ENCODE peak calls at places on chromosomes 11 and 22, in five cellular contexts. One of them, this sample, is unnamed.

GRCh38 chr11:46367916-46368267 is 13.6 kb upstream of the MDK start:
- DNase-seq in mesenchymal stem cell: no peak
- DNase-seq in H9: no peak
- DNase-seq in neuronal stem cell: no peak
- DNase-seq in H1: no peak
- DNase-seq in this sample: no peak

GRCh38 chr11:131767421-131767820 is 397.0 kb downstream of the NTM start:
- DNase-seq in mesenchymal stem cell: peak
- DNase-seq in H9: no peak
- DNase-seq in neuronal stem cell: no peak
- DNase-seq in H1: no peak
- DNase-seq in this sample: peak

GRCh38 chr11:35305670-35306382 is 113.5 kb downstream of the SLC1A2 start:
- DNase-seq in mesenchymal stem cell: peak
- DNase-seq in H9: peak
- DNase-seq in neuronal stem cell: peak
- DNase-seq in H1: peak
- DNase-seq in this sample: peak

GRCh38 chr11:66224226-66224850 is 44.1 kb upstream of the RAB1B start:
- DNase-seq in mesenchymal stem cell: no peak
- DNase-seq in H9: no peak
- DNase-seq in neuronal stem cell: no peak
- DNase-seq in H1: no peak
- DNase-seq in this sample: no peak

GRCh38 chr11:68120212-68121066 is 749 bp downstream of the CHKA start:
- DNase-seq in mesenchymal stem cell: peak
- DNase-seq in H9: peak
- DNase-seq in neuronal stem cell: peak
- DNase-seq in H1: no peak
- DNase-seq in this sample: peak

GRCh38 chr11:27281740-27282139 is 81.3 kb downstream of the CCDC34 start:
- DNase-seq in mesenchymal stem cell: no peak
- DNase-seq in H9: no peak
- DNase-seq in neuronal stem cell: no peak
- DNase-seq in H1: no peak
- DNase-seq in this sample: no peak

GRCh38 chr11:8642226-8642625 is 40.2 kb downstream of the TRIM66 start:
- DNase-seq in mesenchymal stem cell: no peak
- DNase-seq in H9: no peak
- DNase-seq in neuronal stem cell: no peak
- DNase-seq in H1: no peak
- DNase-seq in this sample: no peak

GRCh38 chr22:19884161-19884953 is 29.7 kb upstream of the GNB1L start:
- DNase-seq in mesenchymal stem cell: no peak
- DNase-seq in H9: no peak
- DNase-seq in neuronal stem cell: no peak
- DNase-seq in H1: no peak
- DNase-seq in this sample: no peak

GRCh38 chr11:109734602-109735001 is 312.6 kb downstream of the C11orf87 start:
- DNase-seq in mesenchymal stem cell: peak
- DNase-seq in H9: no peak
- DNase-seq in neuronal stem cell: no peak
- DNase-seq in H1: no peak
- DNase-seq in this sample: peak

GRCh38 chr11:88042238-88043032 is 132.8 kb downstream of the RAB38 start:
- DNase-seq in mesenchymal stem cell: no peak
- DNase-seq in H9: no peak
- DNase-seq in neuronal stem cell: no peak
- DNase-seq in H1: no peak
- DNase-seq in this sample: no peak

GRCh38 chr11:102422817-102423725 is 29.5 kb downstream of the TMEM123 start:
- DNase-seq in mesenchymal stem cell: no peak
- DNase-seq in H9: no peak
- DNase-seq in neuronal stem cell: no peak
- DNase-seq in H1: no peak
- DNase-seq in this sample: no peak

GRCh38 chr11:16841481-16841880 is 103.0 kb downstream of the C11orf58 start:
- DNase-seq in mesenchymal stem cell: no peak
- DNase-seq in H9: no peak
- DNase-seq in neuronal stem cell: no peak
- DNase-seq in H1: no peak
- DNase-seq in this sample: no peak

GRCh38 chr22:37282385-37282677 is at the start of gene CYTH4:
- DNase-seq in mesenchymal stem cell: no peak
- DNase-seq in H9: no peak
- DNase-seq in neuronal stem cell: no peak
- DNase-seq in H1: no peak
- DNase-seq in this sample: no peak

GRCh38 chr11:67648796-67649613 is 1.5 kb downstream of the ACY3 start:
- DNase-seq in mesenchymal stem cell: no peak
- DNase-seq in H9: no peak
- DNase-seq in neuronal stem cell: no peak
- DNase-seq in H1: no peak
- DNase-seq in this sample: no peak

GRCh38 chr22:44919691-44920090 is 90.1 kb downstream of the PHF21B start:
- DNase-seq in mesenchymal stem cell: no peak
- DNase-seq in H9: no peak
- DNase-seq in neuronal stem cell: no peak
- DNase-seq in H1: no peak
- DNase-seq in this sample: no peak

GRCh38 chr11:134920851-134921608 is 509.0 kb upstream of the B3GAT1 start:
- DNase-seq in mesenchymal stem cell: no peak
- DNase-seq in H9: no peak
- DNase-seq in neuronal stem cell: no peak
- DNase-seq in H1: no peak
- DNase-seq in this sample: no peak

GRCh38 chr22:44130076-44130711 is 50.5 kb upstream of the PARVG start:
- DNase-seq in mesenchymal stem cell: no peak
- DNase-seq in H9: no peak
- DNase-seq in neuronal stem cell: no peak
- DNase-seq in H1: no peak
- DNase-seq in this sample: peak

GRCh38 chr11:88482871-88483301 is 145.3 kb upstream of the CTSC start:
- DNase-seq in mesenchymal stem cell: no peak
- DNase-seq in H9: no peak
- DNase-seq in neuronal stem cell: no peak
- DNase-seq in H1: no peak
- DNase-seq in this sample: peak

DNA sequence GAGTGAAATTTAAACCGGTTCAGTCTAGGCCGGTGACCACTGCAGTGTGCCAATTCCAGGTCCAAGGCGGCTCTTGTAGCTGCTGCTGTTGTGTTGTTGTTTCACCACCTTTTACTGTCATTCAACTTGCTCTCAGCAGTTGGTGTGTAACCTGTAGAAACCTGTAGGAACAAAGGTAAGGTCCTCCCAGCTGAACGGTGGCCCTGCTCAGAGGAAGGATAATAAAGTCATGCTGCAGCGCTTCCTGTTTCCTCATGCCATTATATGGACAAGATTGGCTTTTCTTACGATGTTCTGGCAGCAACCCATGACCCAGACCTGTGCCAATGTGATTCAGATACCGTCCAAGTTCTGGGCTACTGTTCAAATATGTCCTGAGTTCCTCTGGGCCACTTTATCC is 13.4 kb downstream of the FAM181B start:
- DNase-seq in mesenchymal stem cell: no peak
- DNase-seq in H9: no peak
- DNase-seq in neuronal stem cell: no peak
- DNase-seq in H1: no peak
- DNase-seq in this sample: no peak
- H2AFZ ChIP-seq in mesenchymal stem cell: no peak
- H2AFZ ChIP-seq in H9: no peak
- H2AFZ ChIP-seq in neuronal stem cell: peak
- H2AFZ ChIP-seq in H1: peak
- H2AFZ ChIP-seq in this sample: no peak

DNA sequence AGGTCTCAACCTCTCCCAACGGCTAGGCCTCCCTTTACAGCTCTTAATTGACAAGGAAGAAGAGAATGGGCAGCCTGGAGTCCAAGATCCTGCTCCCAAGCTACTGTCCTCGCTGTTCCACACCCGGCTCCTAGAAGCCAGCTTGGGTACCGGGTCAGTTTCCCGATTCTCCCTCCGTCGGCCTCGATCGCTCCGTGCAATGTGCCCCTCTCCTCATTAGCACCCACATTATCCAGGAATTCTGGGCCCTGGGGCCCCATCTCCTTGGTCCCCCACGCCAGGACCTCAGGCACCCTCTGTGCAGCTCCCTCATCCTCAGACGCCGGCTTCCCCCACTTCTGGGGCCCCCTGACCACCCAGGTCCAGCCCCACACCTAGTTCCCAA is 244 bp downstream of the PCSK7 start:
- DNase-seq in mesenchymal stem cell: no peak
- DNase-seq in H9: no peak
- DNase-seq in neuronal stem cell: no peak
- DNase-seq in H1: no peak
- DNase-seq in this sample: no peak
- H4K8ac ChIP-seq in mesenchymal stem cell: peak
- H4K8ac ChIP-seq in H9: no peak
- H4K8ac ChIP-seq in neuronal stem cell: no peak
- H4K8ac ChIP-seq in H1: no peak
- H4K8ac ChIP-seq in this sample: peak

GRCh38 chr22:36049678-36049997 is 21.0 kb upstream of the RBFOX2 start:
- DNase-seq in mesenchymal stem cell: no peak
- DNase-seq in H9: no peak
- DNase-seq in neuronal stem cell: no peak
- DNase-seq in H1: no peak
- DNase-seq in this sample: no peak
- H2AFZ ChIP-seq in mesenchymal stem cell: no peak
- H2AFZ ChIP-seq in H9: no peak
- H2AFZ ChIP-seq in neuronal stem cell: no peak
- H2AFZ ChIP-seq in H1: no peak
- H2AFZ ChIP-seq in this sample: no peak

GRCh38 chr11:23425379-23425778 is 565.1 kb upstream of the CCDC179 start:
- DNase-seq in mesenchymal stem cell: no peak
- DNase-seq in H9: no peak
- DNase-seq in neuronal stem cell: no peak
- DNase-seq in H1: no peak
- DNase-seq in this sample: peak

GRCh38 chr11:23423656-23424055 is 563.4 kb upstream of the CCDC179 start:
- DNase-seq in mesenchymal stem cell: no peak
- DNase-seq in H9: no peak
- DNase-seq in neuronal stem cell: no peak
- DNase-seq in H1: no peak
- DNase-seq in this sample: no peak

DNA sequence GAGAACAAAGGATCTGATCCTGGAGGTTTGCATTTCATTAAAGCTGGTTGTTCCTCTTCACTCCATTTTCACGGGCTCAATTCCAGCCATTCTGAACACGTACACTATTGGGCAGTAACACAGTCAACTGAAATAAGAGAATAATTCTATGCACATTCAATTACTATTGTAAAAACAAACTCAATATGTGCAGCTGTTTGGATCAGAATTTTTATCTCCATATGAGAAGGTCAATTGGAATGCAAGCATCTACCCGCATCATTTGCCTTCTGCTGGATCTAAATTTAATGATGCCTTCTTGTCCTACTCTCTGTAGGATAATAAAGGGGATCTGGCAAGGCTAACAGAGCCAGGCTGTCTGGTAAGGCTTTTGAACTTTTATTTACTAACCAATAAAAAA is 562.8 kb upstream of the CCDC179 start:
- DNase-seq in mesenchymal stem cell: no peak
- DNase-seq in H9: no peak
- DNase-seq in neuronal stem cell: no peak
- DNase-seq in H1: no peak
- DNase-seq in this sample: peak
- H4K8ac ChIP-seq in mesenchymal stem cell: no peak
- H4K8ac ChIP-seq in H9: no peak
- H4K8ac ChIP-seq in neuronal stem cell: no peak
- H4K8ac ChIP-seq in H1: no peak
- H4K8ac ChIP-seq in this sample: no peak

GRCh38 chr11:118382954-118383353 is 18.5 kb upstream of the ATP5MG start:
- DNase-seq in mesenchymal stem cell: no peak
- DNase-seq in H9: no peak
- DNase-seq in neuronal stem cell: no peak
- DNase-seq in H1: no peak
- DNase-seq in this sample: no peak
- H2AFZ ChIP-seq in mesenchymal stem cell: no peak
- H2AFZ ChIP-seq in H9: no peak
- H2AFZ ChIP-seq in neuronal stem cell: no peak
- H2AFZ ChIP-seq in H1: no peak
- H2AFZ ChIP-seq in this sample: no peak

GRCh38 chr11:748007-748359 is 719 bp downstream of the TALDO1 start:
- DNase-seq in mesenchymal stem cell: peak
- DNase-seq in H9: no peak
- DNase-seq in neuronal stem cell: no peak
- DNase-seq in H1: no peak
- DNase-seq in this sample: no peak
- H4K8ac ChIP-seq in mesenchymal stem cell: peak
- H4K8ac ChIP-seq in H9: no peak
- H4K8ac ChIP-seq in neuronal stem cell: no peak
- H4K8ac ChIP-seq in H1: peak
- H4K8ac ChIP-seq in this sample: peak

GRCh38 chr11:70527046-70527395 is 128.7 kb downstream of the CTTN start:
- DNase-seq in mesenchymal stem cell: no peak
- DNase-seq in H9: no peak
- DNase-seq in neuronal stem cell: no peak
- DNase-seq in H1: no peak
- DNase-seq in this sample: no peak

GRCh38 chr11:70530010-70530409 is 131.7 kb downstream of the CTTN start:
- DNase-seq in mesenchymal stem cell: no peak
- DNase-seq in H9: no peak
- DNase-seq in neuronal stem cell: no peak
- DNase-seq in H1: no peak
- DNase-seq in this sample: no peak

GRCh38 chr11:70527429-70528045 is 129.2 kb downstream of the CTTN start:
- DNase-seq in mesenchymal stem cell: no peak
- DNase-seq in H9: no peak
- DNase-seq in neuronal stem cell: no peak
- DNase-seq in H1: no peak
- DNase-seq in this sample: no peak

GRCh38 chr11:70528794-70529580 is 130.7 kb downstream of the CTTN start:
- DNase-seq in mesenchymal stem cell: no peak
- DNase-seq in H9: no peak
- DNase-seq in neuronal stem cell: no peak
- DNase-seq in H1: no peak
- DNase-seq in this sample: no peak

GRCh38 chr11:70528046-70528793 is 129.9 kb downstream of the CTTN start:
- DNase-seq in mesenchymal stem cell: no peak
- DNase-seq in H9: peak
- DNase-seq in neuronal stem cell: no peak
- DNase-seq in H1: no peak
- DNase-seq in this sample: no peak
- H2AFZ ChIP-seq in mesenchymal stem cell: no peak
- H2AFZ ChIP-seq in H9: no peak
- H2AFZ ChIP-seq in neuronal stem cell: no peak
- H2AFZ ChIP-seq in H1: no peak
- H2AFZ ChIP-seq in this sample: no peak

GRCh38 chr22:28799125-28799833 is 1.1 kb downstream of the XBP1 start:
- DNase-seq in mesenchymal stem cell: peak
- DNase-seq in H9: no peak
- DNase-seq in neuronal stem cell: no peak
- DNase-seq in H1: no peak
- DNase-seq in this sample: peak
- H4K8ac ChIP-seq in mesenchymal stem cell: peak
- H4K8ac ChIP-seq in H9: no peak
- H4K8ac ChIP-seq in neuronal stem cell: no peak
- H4K8ac ChIP-seq in H1: peak
- H4K8ac ChIP-seq in this sample: peak